ENCODE peak calls at places on chromosomes 3 and 15, in seven cellular contexts. C is sigmoid colon, L is SK-N-SH, D is HCT116, R is Panc1, Z is endothelial cell of umbilical vein, H is esophagus muscularis mucosa. F is an unnamed sample.

GRCh38 chr3:109154989-109155388 is 18.5 kb downstream of the C3orf85 start:
- DNase-seq in C (no peak), Z (no peak), R (no peak), D (no peak), H (no peak), L (no peak), F (no peak)

GRCh38 chr3:127665586-127665985 is 7.2 kb upstream of the ABTB1 start:
- DNase-seq in R (no peak), Z (no peak), L (no peak), H (no peak), D (no peak), C (no peak), F (no peak)

GRCh38 chr15:85831415-85832113 is 36.8 kb upstream of the KLHL25 start:
- DNase-seq in L (peak; percentile 84), Z (peak; percentile 49), D (peak; percentile 37), C (peak; percentile 80), H (no peak), R (no peak), F (peak; percentile 39)

GRCh38 chr15:100994597-100995446 is 75.7 kb downstream of the LRRK1 start:
- DNase-seq in C (peak; percentile 40), Z (no peak), H (peak; percentile 55), R (no peak), D (no peak), L (no peak), F (no peak)

GRCh38 chr3:51190827-51191226 is 194.3 kb upstream of the MANF start:
- DNase-seq in D (no peak), Z (no peak), C (no peak), H (no peak), R (no peak), L (no peak), F (no peak)

GRCh38 chr3:87196879-87197278 is 30.2 kb upstream of the CHMP2B start:
- DNase-seq in C (no peak), R (no peak), D (no peak), H (no peak), Z (no peak), L (no peak), F (no peak)

GRCh38 chr3:113697192-113698090 is 999 bp upstream of the USF3 start:
- DNase-seq in L (peak; percentile 43), D (no peak), R (no peak), C (peak; percentile 72), Z (peak; percentile 56), H (no peak), F (peak; percentile 40)

GRCh38 chr3:72862314-72863090 is 14.3 kb upstream of the SHQ1 start:
- DNase-seq in L (peak; percentile 32), C (no peak), D (no peak), Z (no peak), R (no peak), H (no peak), F (no peak)

GRCh38 chr3:31523543-31523942 is 9.2 kb upstream of the STT3B start:
- DNase-seq in C (no peak), R (no peak), D (no peak), L (no peak), Z (no peak), H (no peak), F (no peak)

GRCh38 chr3:193130576-193130975 is 110.4 kb upstream of the PLAAT1 start:
- DNase-seq in H (no peak), L (no peak), D (no peak), R (no peak), C (no peak), Z (no peak), F (no peak)

GRCh38 chr3:105423392-105423791 is 56.7 kb downstream of the ALCAM start:
- DNase-seq in L (no peak), R (no peak), C (no peak), Z (no peak), D (no peak), H (no peak), F (no peak)

GRCh38 chr15:98525625-98526024 is 122.7 kb upstream of the IGF1R start:
- DNase-seq in C (peak; percentile 71), L (no peak), H (no peak), R (no peak), D (no peak), Z (no peak), F (no peak)

GRCh38 chr3:196782496-196782895 is 42.8 kb downstream of the PAK2 start:
- DNase-seq in R (no peak), L (no peak), H (no peak), C (no peak), Z (no peak), D (no peak), F (no peak)

GRCh38 chr3:186909078-186909853 is 21.1 kb upstream of the ST6GAL1 start:
- DNase-seq in L (no peak), H (no peak), C (no peak), Z (no peak), R (no peak), D (no peak), F (no peak)

GRCh38 chr3:51966016-51966415 is 1.2 kb downstream of the PCBP4 start:
- DNase-seq in C (no peak), D (no peak), Z (no peak), R (no peak), H (no peak), L (no peak), F (no peak)

GRCh38 chr3:123347691-123348264 is 101.1 kb downstream of the ADCY5 start:
- DNase-seq in D (no peak), C (peak; percentile 53), L (no peak), R (no peak), H (no peak), Z (no peak), F (no peak)

GRCh38 chr3:174242311-174243041 is 616.7 kb upstream of the NAALADL2 start:
- DNase-seq in C (no peak), D (no peak), H (no peak), R (no peak), L (no peak), Z (no peak), F (no peak)

GRCh38 chr15:35181538-35181937 is 96.4 kb upstream of the NANOGP8 start:
- DNase-seq in R (no peak), L (no peak), H (no peak), D (peak; percentile 3), Z (peak; percentile 50), C (no peak), F (no peak)

GRCh38 chr15:42640103-42640502 is 64.7 kb downstream of the STARD9 start:
- DNase-seq in Z (no peak), D (no peak), H (no peak), C (no peak), R (no peak), L (no peak), F (no peak)

GRCh38 chr15:66912441-66912840 is 153.0 kb upstream of the SMAD3 start:
- DNase-seq in R (no peak), C (no peak), D (no peak), Z (no peak), L (no peak), H (no peak), F (no peak)

GRCh38 chr3:111715911-111716523 is 120.9 kb upstream of the ZBED2 start:
- DNase-seq in R (no peak), Z (peak; percentile 65), L (peak; percentile 53), H (peak; percentile 86), D (no peak), C (no peak), F (peak; percentile 55)

DNA sequence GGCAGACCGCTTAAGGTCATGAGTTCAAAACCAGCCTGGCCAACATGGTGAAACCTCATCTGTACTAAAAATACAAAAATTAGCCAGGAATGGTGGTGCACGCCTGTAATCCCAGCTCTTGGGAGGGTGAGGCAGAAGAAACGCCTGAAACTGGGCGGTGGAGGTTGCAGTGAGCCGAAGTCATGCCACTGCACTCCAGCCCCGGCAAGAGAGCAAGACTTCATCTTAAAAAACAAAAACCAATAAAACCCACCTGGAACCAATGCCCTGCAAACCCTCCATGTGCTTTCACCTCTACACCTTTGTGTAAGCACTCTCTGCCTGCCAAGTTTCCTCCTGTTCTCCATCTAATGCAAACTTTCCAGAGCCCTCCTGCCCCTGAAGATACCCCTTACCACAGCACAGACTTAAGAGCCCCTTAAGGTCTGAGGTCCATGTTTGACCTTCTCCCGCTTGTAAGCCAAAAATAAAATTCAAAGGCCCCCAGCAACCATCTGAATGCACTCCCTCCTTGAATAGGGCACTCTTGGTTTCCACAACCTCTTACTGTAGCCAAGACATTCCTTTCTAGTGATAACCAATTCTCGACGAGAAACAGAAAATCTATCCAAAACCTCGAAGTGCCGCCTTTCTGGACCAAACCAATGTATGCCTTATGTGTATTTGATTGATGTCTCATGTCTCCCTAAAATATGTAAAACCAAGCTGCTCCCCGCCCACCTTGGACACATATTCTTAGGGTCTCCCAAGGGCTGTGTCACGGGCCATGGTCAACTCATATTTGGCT is 3.0 kb downstream of the RPL32 start:
- DNase-seq in R (no peak), L (no peak), H (no peak), D (no peak), Z (no peak), C (no peak), F (no peak)
- TF ChIP-seq POLR2AphosphoS5 in R (no peak), L (no peak), H (no peak), D (peak; percentile 17), Z (no peak), C (no peak), F (no peak)

GRCh38 chr15:81914333-81914732 is 131.5 kb downstream of the MEX3B start:
- DNase-seq in D (no peak), L (no peak), Z (no peak), C (no peak), R (no peak), H (no peak), F (no peak)
- H3K27ac ChIP-seq in D (no peak overlapping the region), L (peak overlapping the region; percentile 84), Z (no peak overlapping the region), C (peak overlapping the region; percentile 13), R (no peak overlapping the region), H (no peak overlapping the region), F (no peak overlapping the region)

GRCh38 chr15:44492040-44492439 is 44.9 kb upstream of the EIF3J start:
- DNase-seq in Z (no peak), C (no peak), D (no peak), R (no peak), H (no peak), L (no peak), F (no peak)
- H3K36me3 ChIP-seq in Z (peaks cover 3% of the 10 kb centered on the region), C (peaks cover 6% of the 10 kb centered on the region), D (peaks cover 16% of the 10 kb centered on the region), R (peaks cover 18% of the 10 kb centered on the region), H (peaks cover 84% of the 10 kb centered on the region), L (peaks cover 30% of the 10 kb centered on the region), F (no peaks in the 10 kb centered on the region)

DNA sequence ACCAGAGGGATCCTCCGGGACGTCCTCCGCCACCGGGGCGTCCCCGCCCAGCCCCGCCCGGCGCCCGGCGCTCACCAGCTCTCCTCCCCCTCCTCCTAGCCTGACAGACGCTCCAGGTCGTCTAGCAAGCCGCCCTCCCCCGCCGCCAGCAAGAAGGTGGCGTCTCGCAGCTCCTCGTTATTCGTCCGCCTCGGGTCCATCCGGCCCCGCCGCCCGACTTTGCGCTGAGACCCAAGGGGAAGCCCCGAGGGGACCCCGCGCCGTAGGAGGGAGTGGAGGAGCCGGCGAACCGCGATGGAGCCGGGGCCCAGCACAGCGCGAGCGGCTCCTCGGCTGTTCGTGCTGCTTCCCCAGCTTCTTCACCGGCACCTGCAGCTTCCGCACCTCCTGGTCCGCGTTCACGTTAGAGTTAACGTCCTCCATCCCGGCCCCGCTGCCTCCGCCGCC is 26.3 kb upstream of the MTHFS start:
- DNase-seq in D (no peak), L (peak; percentile 88), Z (peak; percentile 49), H (no peak), R (no peak), C (peak; percentile 84), F (peak; percentile 69)
- TF ChIP-seq POLR2AphosphoS5 in D (no peak), L (no peak), Z (no peak), H (no peak), R (no peak), C (no peak), F (no peak)